ENCODE peak calls at places on chromosomes 11 and 22, in eight cellular contexts. G is heart right ventricle; W is naive thymus-derived CD4-positive, alpha-beta T cell; P is CD4-positive, CD25-positive, alpha-beta regulatory T cell; C is A673; K is uterus; H is right lobe of liver; S is cardiac muscle cell. U is an unnamed sample. For H3K36me3, the result is how much of the 10 kb centered on the place peaks cover.

GRCh38 chr11:34379081-34379480 is 21.3 kb upstream of the ABTB2 start:
- DNase-seq in G (no peak), W (no peak), P (no peak), C (no peak), K (no peak), H (no peak), S (no peak), U (no peak)

GRCh38 chr11:117696489-117696888 is 100.5 kb downstream of the DSCAML1 start:
- DNase-seq in G (no peak), W (no peak), P (no peak), C (peak), K (no peak), H (no peak), S (no peak), U (no peak)

GRCh38 chr11:44630511-44631210 is 65.2 kb downstream of the CD82 start:
- DNase-seq in G (no peak), W (no peak), P (no peak), C (no peak), K (peak), H (no peak), S (no peak), U (no peak)

GRCh38 chr11:34192481-34193401 is 87.3 kb downstream of the NAT10 start:
- DNase-seq in G (peak), W (no peak), P (no peak), C (peak), K (peak), H (no peak), S (peak), U (no peak)

GRCh38 chr11:113645593-113646349 is 60.3 kb downstream of the TMPRSS5 start:
- DNase-seq in G (no peak), W (no peak), P (no peak), C (no peak), K (no peak), H (no peak), S (peak), U (no peak)

GRCh38 chr11:2445107-2445947 is 519 bp downstream of the KCNQ1 start:
- DNase-seq in G (no peak), W (peak), P (peak), C (no peak), K (no peak), H (peak), S (no peak), U (peak)

GRCh38 chr11:111539426-111540113 is 950 bp upstream of the LAYN start:
- DNase-seq in G (no peak), W (peak), P (peak), C (no peak), K (no peak), H (no peak), S (no peak), U (no peak)

GRCh38 chr11:95821640-95822039 is 31.3 kb downstream of the CEP57 start:
- DNase-seq in G (no peak), W (no peak), P (no peak), C (no peak), K (no peak), H (no peak), S (peak), U (no peak)

GRCh38 chr11:77617892-77618291 is 19.7 kb downstream of the CLNS1A start:
- DNase-seq in G (no peak), W (no peak), P (no peak), C (no peak), K (no peak), H (no peak), S (no peak), U (no peak)
- H3K36me3 ChIP-seq in G (under half), W (under half), P (half or more), C (half or more), K (under half), H (under half), S (half or more), U (under half)

GRCh38 chr22:45552017-45552411 is 49.3 kb downstream of the FBLN1 start:
- DNase-seq in G (no peak), W (no peak), P (no peak), C (no peak), K (no peak), H (no peak), S (no peak), U (no peak)

GRCh38 chr22:45550891-45551290 is 48.2 kb downstream of the FBLN1 start:
- DNase-seq in G (no peak), W (no peak), P (no peak), C (no peak), K (no peak), H (no peak), S (no peak), U (no peak)

GRCh38 chr22:45552580-45553332 is 50.1 kb downstream of the FBLN1 start:
- DNase-seq in G (peak), W (no peak), P (no peak), C (no peak), K (peak), H (peak), S (peak), U (no peak)

GRCh38 chr22:45550416-45550815 is 47.7 kb downstream of the FBLN1 start:
- DNase-seq in G (no peak), W (no peak), P (no peak), C (no peak), K (no peak), H (no peak), S (no peak), U (no peak)

GRCh38 chr22:45551310-45552016 is 48.8 kb downstream of the FBLN1 start:
- DNase-seq in G (no peak), W (no peak), P (no peak), C (no peak), K (peak), H (no peak), S (peak), U (no peak)
- H3K36me3 ChIP-seq in G (under half), W (under half), P (under half), C (under half), K (under half), H (under half), S (under half), U (under half)

DNA sequence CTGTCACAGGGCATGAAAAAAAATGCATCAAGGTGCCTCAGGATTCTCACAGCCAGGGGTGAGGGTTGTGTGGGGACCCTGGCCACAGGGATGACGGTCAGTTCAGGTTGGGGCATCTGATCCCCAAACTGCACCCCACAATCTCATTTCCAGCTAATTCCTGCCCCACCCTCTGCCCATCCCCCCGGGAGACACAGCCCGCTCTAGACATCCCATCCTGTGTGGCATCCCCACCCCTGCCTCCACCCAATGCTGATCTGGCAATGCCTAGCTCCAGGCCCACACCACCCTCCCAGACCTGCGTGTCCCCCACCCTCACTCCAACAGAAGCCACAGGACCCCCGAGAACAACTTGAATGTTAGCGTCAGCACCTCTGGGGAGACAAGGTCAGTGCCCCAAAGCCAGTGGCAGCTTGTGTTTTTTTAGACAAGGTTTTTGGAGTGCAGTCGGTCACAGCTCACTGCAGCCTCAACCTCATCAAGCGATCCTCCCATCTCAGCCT is 25.3 kb downstream of the TSPAN4 start:
- DNase-seq in G (no peak), W (no peak), P (no peak), C (no peak), K (no peak), H (no peak), S (no peak), U (no peak)
- H3K36me3 ChIP-seq in G (under half), W (under half), P (under half), C (under half), K (under half), H (under half), S (under half), U (under half)

DNA sequence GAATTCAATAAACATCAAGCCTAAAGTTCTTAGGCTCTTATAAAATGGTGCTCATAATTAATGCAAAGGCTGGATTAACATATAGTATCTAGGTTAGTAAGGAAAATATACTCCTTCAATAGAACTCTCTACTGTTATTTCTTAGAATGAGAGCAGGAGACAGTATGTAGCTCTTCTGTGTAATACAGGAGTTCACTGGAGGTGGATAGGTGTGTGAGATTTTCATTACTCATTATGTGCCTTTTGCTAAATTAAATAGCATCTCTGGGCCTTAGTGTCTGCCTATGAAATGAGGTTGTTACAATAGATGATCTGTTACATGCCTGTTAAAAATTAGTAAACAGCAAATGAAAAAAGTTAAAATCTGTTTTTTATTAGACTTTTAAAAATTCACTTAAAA is 20.6 kb downstream of the EED start:
- DNase-seq in G (no peak), W (no peak), P (no peak), C (no peak), K (no peak), H (no peak), S (no peak), U (no peak)
- H3K36me3 ChIP-seq in G (under half), W (under half), P (half or more), C (under half), K (under half), H (under half), S (under half), U (under half)

GRCh38 chr22:42880815-42881214 is 23.7 kb upstream of the ARFGAP3 start:
- DNase-seq in G (no peak), W (no peak), P (no peak), C (peak), K (no peak), H (no peak), S (no peak), U (no peak)
- H3K36me3 ChIP-seq in G (under half), W (under half), P (half or more), C (under half), K (under half), H (under half), S (under half), U (half or more)

DNA sequence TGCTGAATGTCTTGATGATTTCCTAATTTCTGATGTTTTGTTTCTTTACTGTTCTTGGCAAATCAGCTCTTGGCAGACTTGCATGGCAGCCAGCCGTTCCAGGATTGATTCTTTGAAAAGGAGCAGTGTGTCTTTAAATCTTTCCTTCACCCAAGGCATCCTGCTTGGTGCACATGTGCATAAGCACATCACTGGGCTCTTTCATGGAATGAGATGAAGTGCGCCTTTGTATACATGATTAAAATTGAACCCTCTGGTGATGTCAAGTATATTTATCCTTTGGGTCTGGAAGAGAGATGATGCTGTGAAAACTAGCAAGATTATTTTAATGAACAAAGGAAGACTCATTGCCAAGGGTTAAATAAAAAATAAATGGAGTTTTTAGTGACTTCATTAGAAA is 12.4 kb downstream of the FBXO7 start:
- DNase-seq in G (no peak), W (no peak), P (no peak), C (no peak), K (no peak), H (no peak), S (no peak), U (no peak)
- H3K36me3 ChIP-seq in G (under half), W (under half), P (half or more), C (under half), K (under half), H (under half), S (under half), U (half or more)